ENCODE peak calls at places on chromosomes 1 and 21, in eight cellular contexts. O is AG09319; R is adrenal gland; S is CD4-positive, alpha-beta memory T cell; A is kidney; D is lower lobe of right lung; I is retina; Y is GDM1. W is an unnamed sample.

GRCh38 chr21:42463861-42464515 is 32.0 kb downstream of the RSPH1 start:
- DNase-seq in O (no peak), R (no peak), S (peak; percentile 77), A (peak; percentile 80), D (peak; percentile 58), I (no peak), Y (peak; percentile 73), W (no peak)

GRCh38 chr1:217274927-217275616 is 355.8 kb downstream of the GPATCH2 start:
- DNase-seq in O (no peak), R (no peak), S (no peak), A (no peak), D (no peak), I (no peak), Y (no peak), W (no peak)

GRCh38 chr1:204868340-204868700 is 2.3 kb upstream of the NFASC start:
- DNase-seq in O (no peak), R (no peak), S (no peak), A (no peak), D (no peak), I (no peak), Y (no peak), W (no peak)

GRCh38 chr1:64864018-64864945 is 102.1 kb downstream of the JAK1 start:
- DNase-seq in O (no peak), R (peak; percentile 45), S (peak; percentile 73), A (peak; percentile 91), D (peak; percentile 81), I (no peak), Y (peak; percentile 90), W (peak; percentile 90)

GRCh38 chr21:45000637-45001133 is 60.9 kb downstream of the SLX9 start:
- DNase-seq in O (no peak), R (no peak), S (no peak), A (peak; percentile 43), D (no peak), I (no peak), Y (no peak), W (no peak)

GRCh38 chr1:199857103-199857502 is 170.4 kb upstream of the NR5A2 start:
- DNase-seq in O (no peak), R (no peak), S (no peak), A (no peak), D (no peak), I (no peak), Y (peak; percentile 18), W (peak; percentile 90)

GRCh38 chr21:43808367-43808766 is 19.0 kb downstream of the RRP1 start:
- DNase-seq in O (no peak), R (no peak), S (no peak), A (peak; percentile 77), D (no peak), I (no peak), Y (no peak), W (no peak)

GRCh38 chr1:184112176-184112948 is 60.8 kb downstream of the TSEN15 start:
- DNase-seq in O (no peak), R (no peak), S (no peak), A (no peak), D (no peak), I (no peak), Y (no peak), W (no peak)

GRCh38 chr1:1204998-1205768 is 1.2 kb downstream of the TNFRSF18 start:
- DNase-seq in O (no peak), R (no peak), S (no peak), A (peak; percentile 69), D (peak; percentile 34), I (no peak), Y (no peak), W (no peak)

W was measured in AML-193.